ENCODE peak calls at places on chromosomes 7 and 10, in eight cellular contexts. B, A, Z, V, M, U, H and S are unnamed samples.

GRCh38 chr10:78688945-78689935 is 379.5 kb upstream of the ZMIZ1 start:
- DNase-seq in A (peak; percentile 84), M (no peak), V (peak; percentile 80), U (peak; percentile 9), B (no peak), Z (peak; percentile 33), H (peak; percentile 92), S (no peak)

GRCh38 chr10:71285180-71285545 is 33.9 kb upstream of the SLC29A3 start:
- DNase-seq in Z (no peak), B (no peak), A (peak; percentile 34), M (peak; percentile 71), H (peak; percentile 62), V (peak; percentile 76), U (peak; percentile 59), S (peak; percentile 39)

GRCh38 chr10:19946245-19946644 is 130.0 kb downstream of the PLXDC2 start:
- DNase-seq in M (no peak), V (no peak), H (no peak), B (no peak), U (no peak), Z (no peak), A (no peak), S (no peak)

GRCh38 chr7:716212-716611 is 10.3 kb upstream of the DNAAF5 start:
- DNase-seq in A (no peak), V (no peak), B (no peak), H (peak; percentile 27), M (no peak), Z (no peak), U (no peak), S (no peak)

GRCh38 chr7:68321076-68321639 is 1277.1 kb upstream of the AUTS2 start:
- DNase-seq in V (peak; percentile 81), B (no peak), Z (no peak), A (peak; percentile 98), U (no peak), H (peak; percentile 64), M (no peak), S (no peak)

GRCh38 chr7:151727579-151728285 is 149.2 kb downstream of the PRKAG2 start:
- DNase-seq in B (peak; percentile 96), V (peak; percentile 89), Z (peak; percentile 68), A (no peak), M (no peak), H (peak; percentile 36), U (peak; percentile 89), S (peak; percentile 66)

GRCh38 chr10:127441350-127442219 is 107.5 kb upstream of the NPS start:
- DNase-seq in Z (no peak), B (no peak), M (no peak), U (peak; percentile 28), V (no peak), H (no peak), A (no peak), S (peak; percentile 44)

GRCh38 chr10:129712000-129712399 is 245.0 kb downstream of the MGMT start:
- DNase-seq in U (no peak), M (no peak), A (no peak), Z (no peak), B (no peak), H (no peak), V (no peak), S (no peak)

GRCh38 chr7:137933270-137934017 is 68.4 kb downstream of the CREB3L2 start:
- DNase-seq in V (peak; percentile 66), H (no peak), B (no peak), U (peak; percentile 81), M (no peak), Z (no peak), A (no peak), S (no peak)

GRCh38 chr10:81862596-81862995 is 12.4 kb upstream of the NRG3 start:
- DNase-seq in U (no peak), H (no peak), A (no peak), B (no peak), V (no peak), M (no peak), Z (no peak), S (no peak)

GRCh38 chr7:7965301-7965700 is 3.3 kb upstream of the GLCCI1 start:
- DNase-seq in B (no peak), U (no peak), H (no peak), V (no peak), M (no peak), Z (no peak), A (no peak), S (no peak)

GRCh38 chr7:125125315-125125714 is 195.7 kb upstream of the POT1 start:
- DNase-seq in M (no peak), B (no peak), Z (no peak), V (peak; percentile 36), U (no peak), A (no peak), H (no peak), S (no peak)

GRCh38 chr7:40009301-40009700 is 59.2 kb downstream of the CDK13 start:
- DNase-seq in V (no peak), Z (no peak), A (no peak), U (peak; percentile 6), M (no peak), B (no peak), H (no peak), S (no peak)

GRCh38 chr10:92222603-92223275 is 68.1 kb downstream of the CPEB3 start:
- DNase-seq in Z (no peak), H (no peak), M (no peak), B (no peak), V (no peak), A (no peak), U (peak; percentile 74), S (no peak)

GRCh38 chr10:63866747-63867140 is 345.5 kb downstream of the REEP3 start:
- DNase-seq in V (no peak), M (no peak), A (peak; percentile 1), B (no peak), Z (no peak), U (peak; percentile 54), H (peak; percentile 68), S (no peak)

GRCh38 chr10:73857446-73857845 is 16.9 kb downstream of the CAMK2G start:
- DNase-seq in H (no peak), B (no peak), V (no peak), Z (no peak), A (no peak), M (peak; percentile 36), U (peak; percentile 44), S (no peak)

GRCh38 chr7:104272767-104273384 is 55.5 kb upstream of the LHFPL3 start:
- DNase-seq in M (peak; percentile 5), B (no peak), A (peak; percentile 65), H (peak; percentile 68), U (peak; percentile 77), V (no peak), Z (no peak), S (no peak)

GRCh38 chr7:88233828-88234227 is 14.0 kb upstream of the SRI start:
- DNase-seq in Z (no peak), U (no peak), V (no peak), M (no peak), H (no peak), B (no peak), A (no peak), S (no peak)

GRCh38 chr10:74995806-74996205 is 115.7 kb upstream of the SAMD8 start:
- DNase-seq in U (no peak), B (no peak), A (no peak), Z (no peak), H (no peak), M (no peak), V (no peak), S (no peak)

GRCh38 chr10:102715880-102716279 is 1.4 kb downstream of the SFXN2 start:
- DNase-seq in M (no peak), U (no peak), V (no peak), B (no peak), Z (no peak), H (no peak), A (no peak), S (no peak)

GRCh38 chr10:44935961-44936285 is 23.7 kb upstream of the RASSF4 start:
- DNase-seq in M (no peak), U (no peak), Z (no peak), B (no peak), A (no peak), V (no peak), H (no peak), S (no peak)

GRCh38 chr7:107232568-107233090 is 63.8 kb downstream of the HBP1 start:
- DNase-seq in Z (no peak), B (no peak), U (peak; percentile 58), M (no peak), A (no peak), V (no peak), H (no peak), S (no peak)